ENCODE peak calls at places on chromosomes 13 and 19, in nine cellular contexts. C is cardiac muscle cell; N is NT2/D1; W is mesendoderm; O is uterus; H is CD4-positive, CD25-positive, alpha-beta regulatory T cell; F is lower lobe of right lung; T is effector memory CD4-positive, alpha-beta T cell; Q is MM.1S. K is an unnamed sample. For H3K4me1, the result is how much of the 10 kb centered on the place peaks cover.

GRCh38 chr13:75550159-75550567 is 572 bp downstream of the UCHL3 start:
- DNase-seq in H (peak), F (no peak), W (peak), T (no peak), O (peak), Q (peak), N (no peak), C (peak), K (no peak)

GRCh38 chr19:11260996-11261395 is 1.3 kb downstream of the DOCK6 start:
- DNase-seq in N (no peak), T (no peak), O (no peak), H (no peak), C (no peak), Q (no peak), W (no peak), F (no peak), K (no peak)

GRCh38 chr19:3682741-3683404 is 17.4 kb downstream of the PIP5K1C start:
- DNase-seq in F (peak), N (no peak), T (no peak), O (peak), W (peak), H (no peak), C (peak), Q (no peak), K (no peak)

GRCh38 chr13:106561551-106562170 is 6.3 kb downstream of the ARGLU1 start:
- DNase-seq in W (peak), F (no peak), Q (no peak), N (no peak), T (peak), C (peak), H (peak), O (no peak), K (no peak)

GRCh38 chr19:38389101-38389925 is 816 bp downstream of the SPRED3 start:
- DNase-seq in O (no peak), H (no peak), N (no peak), W (peak), T (no peak), F (no peak), C (peak), Q (no peak), K (no peak)

GRCh38 chr19:30662211-30662861 is 290.2 kb downstream of the ZNF536 start:
- DNase-seq in F (no peak), Q (no peak), O (no peak), N (no peak), T (no peak), W (no peak), C (no peak), H (no peak), K (no peak)

GRCh38 chr19:3095375-3096191 is 1.4 kb downstream of the GNA11 start:
- DNase-seq in T (peak), C (no peak), O (no peak), F (no peak), W (peak), N (peak), H (peak), Q (no peak), K (no peak)

GRCh38 chr13:41562083-41562482 is 104.7 kb downstream of the RGCC start:
- DNase-seq in C (peak), Q (no peak), O (peak), T (no peak), F (no peak), H (no peak), N (no peak), W (no peak), K (peak)

GRCh38 chr13:102675115-102675514 is 19.7 kb downstream of the METTL21C start:
- DNase-seq in T (no peak), W (no peak), H (no peak), C (no peak), Q (no peak), O (no peak), N (no peak), F (no peak), K (no peak)

DNA sequence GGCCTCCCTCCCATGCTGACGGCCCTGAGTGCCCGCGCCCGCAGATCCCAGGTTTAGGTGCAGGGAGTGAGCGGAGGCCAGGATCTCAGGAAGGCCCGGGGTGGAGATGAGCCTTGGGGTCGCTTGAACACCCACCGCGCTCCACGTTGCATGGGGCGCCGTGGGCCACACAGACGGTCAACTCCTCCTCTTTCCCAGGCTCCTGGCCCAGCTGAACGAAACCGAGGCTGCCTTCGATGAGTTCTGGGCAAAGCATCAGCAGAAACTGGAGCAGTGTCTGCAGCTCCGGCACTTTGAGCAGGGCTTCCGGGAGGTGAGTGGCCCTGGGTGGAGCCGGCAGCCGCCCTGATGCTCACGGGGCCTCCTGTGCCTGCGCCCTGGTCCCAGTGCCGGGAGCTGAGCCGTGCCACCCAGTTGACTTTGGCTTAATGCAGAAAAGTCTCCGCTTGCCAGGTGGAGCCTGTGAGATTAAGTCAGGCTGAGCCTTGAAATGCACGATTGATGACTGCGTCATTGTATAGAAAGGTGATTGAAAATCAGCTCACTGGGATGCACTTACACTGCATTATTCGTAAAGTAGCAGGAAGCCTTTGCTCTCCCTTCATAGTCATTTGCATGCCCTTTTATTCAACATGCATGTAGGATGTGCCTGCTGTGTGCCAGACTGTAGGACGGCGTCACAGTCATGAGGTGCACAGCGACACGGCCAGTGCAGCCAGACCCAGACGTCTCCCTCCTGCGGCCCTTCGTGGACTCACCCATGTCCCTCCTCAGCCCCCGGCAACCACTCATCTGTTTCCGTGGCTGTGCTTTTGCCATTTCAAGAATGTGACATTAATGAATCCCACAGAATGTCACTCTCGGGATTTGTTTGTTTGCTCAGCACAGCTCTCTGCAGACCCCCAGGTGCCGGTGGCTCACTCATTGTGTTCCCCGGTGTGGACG is 35.5 kb upstream of the F7 start:
- DNase-seq in F (no peak), H (no peak), Q (no peak), N (no peak), T (no peak), O (no peak), W (no peak), C (no peak), K (no peak)
- H3K4me1 ChIP-seq in F (under half), H (under half), Q (under half), N (under half), T (under half), O (under half), W (under half), C (under half), K (under half)

DNA sequence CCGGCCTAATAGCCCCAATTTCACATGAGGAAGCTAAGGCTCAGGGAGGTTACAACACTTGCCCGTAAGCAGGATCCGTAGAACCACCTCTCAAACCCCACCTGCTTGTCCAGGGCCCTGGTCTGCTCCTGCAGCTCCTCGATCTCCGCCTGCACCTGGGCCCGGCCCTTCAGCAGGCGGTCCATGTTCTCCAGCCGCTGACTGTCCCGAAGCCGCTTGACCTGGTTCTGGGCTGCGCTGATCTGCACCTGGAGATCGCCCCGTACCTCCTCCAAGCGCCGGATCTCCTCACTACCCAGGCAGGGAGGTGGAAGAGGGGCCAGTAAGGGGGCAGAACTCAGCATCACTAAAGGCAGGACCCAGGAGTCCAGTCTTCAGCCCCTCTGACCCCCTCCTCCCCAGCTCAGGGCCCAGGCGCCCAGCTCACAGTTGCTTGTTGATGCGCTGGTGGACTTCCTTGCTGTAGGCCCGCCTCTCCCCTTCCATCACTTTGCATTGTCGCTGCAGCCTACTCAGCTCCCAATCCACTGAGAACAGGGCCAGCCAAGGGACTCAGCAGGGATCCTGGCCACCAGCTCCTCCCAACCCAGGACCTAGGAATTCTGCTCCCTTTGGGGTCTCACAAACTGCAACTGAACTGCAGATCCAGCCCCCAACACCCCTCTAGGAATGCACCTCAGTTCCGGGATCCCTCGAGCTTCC is 6.9 kb upstream of the EMP3 start:
- DNase-seq in H (no peak), O (no peak), T (no peak), C (no peak), Q (no peak), W (peak), N (no peak), F (no peak), K (no peak)
- H3K4me1 ChIP-seq in H (under half), O (under half), T (under half), C (under half), Q (under half), W (under half), N (under half), F (under half), K (under half)

GRCh38 chr19:56114051-56114694 is 6.9 kb downstream of the ZNF787 start:
- DNase-seq in C (no peak), W (no peak), T (no peak), H (no peak), O (no peak), Q (no peak), F (peak), N (no peak), K (no peak)

GRCh38 chr19:56110515-56111448 is 10.3 kb downstream of the ZNF787 start:
- DNase-seq in H (no peak), C (peak), Q (no peak), N (no peak), O (no peak), W (no peak), F (peak), T (no peak), K (no peak)

GRCh38 chr19:56113071-56113632 is 7.9 kb downstream of the ZNF787 start:
- DNase-seq in H (no peak), Q (no peak), F (peak), W (no peak), T (no peak), O (no peak), N (no peak), C (no peak), K (no peak)

GRCh38 chr19:56112313-56112709 is 8.8 kb downstream of the ZNF787 start:
- DNase-seq in N (no peak), O (no peak), C (no peak), F (peak), H (no peak), W (no peak), T (no peak), Q (no peak), K (no peak)

DNA sequence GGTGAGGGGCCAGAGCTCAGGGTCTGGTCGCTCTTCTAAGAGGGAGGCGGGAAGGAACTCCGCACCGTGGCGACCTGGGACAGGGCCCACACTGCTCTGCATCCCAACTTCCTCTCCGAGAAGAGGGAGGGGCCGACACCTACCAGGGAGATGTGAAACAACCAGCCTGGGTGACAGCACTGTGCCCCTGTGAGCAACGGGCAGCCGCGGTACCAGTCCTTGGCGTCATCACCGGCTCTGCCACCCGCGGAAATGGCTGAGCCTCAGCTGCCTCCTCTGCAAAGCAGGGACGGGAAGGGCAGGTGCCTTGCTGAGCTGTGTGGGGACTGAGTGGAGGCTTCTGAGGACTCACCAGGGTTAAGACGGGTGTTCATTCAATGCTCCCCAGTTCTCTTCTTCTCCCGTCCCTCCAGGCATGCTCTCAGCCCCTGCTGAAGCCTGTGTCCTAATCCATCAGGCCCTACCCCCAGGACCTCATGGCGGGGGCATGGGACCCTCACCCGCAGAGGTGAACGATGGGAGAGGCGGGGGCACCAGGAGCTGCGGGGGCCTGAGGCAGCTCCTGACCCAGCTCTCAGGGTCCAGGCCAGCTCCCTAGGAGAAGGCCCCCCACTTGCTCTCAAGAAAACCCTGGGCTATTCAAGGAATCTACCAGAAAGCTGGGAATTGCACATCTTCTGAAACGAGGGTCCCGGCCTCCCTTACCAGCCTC is 9.3 kb downstream of the ZNF787 start:
- DNase-seq in Q (no peak), N (no peak), O (no peak), T (no peak), C (no peak), F (peak), H (peak), W (no peak), K (no peak)
- H3K4me1 ChIP-seq in Q (under half), N (under half), O (under half), T (under half), C (half or more), F (half or more), H (under half), W (under half), K (half or more)

GRCh38 chr13:48574036-48574796 is 41.3 kb upstream of the RCBTB2 start:
- DNase-seq in H (no peak), N (no peak), W (no peak), T (no peak), O (no peak), F (no peak), C (no peak), Q (no peak), K (no peak)

GRCh38 chr13:48567521-48568331 is 34.8 kb upstream of the RCBTB2 start:
- DNase-seq in C (peak), H (no peak), O (no peak), F (no peak), T (no peak), Q (no peak), N (no peak), W (no peak), K (no peak)

GRCh38 chr13:48570225-48570828 is 37.4 kb upstream of the RCBTB2 start:
- DNase-seq in F (peak), H (no peak), T (no peak), W (no peak), Q (no peak), O (no peak), N (no peak), C (no peak), K (no peak)

GRCh38 chr13:48573213-48573612 is 40.3 kb upstream of the RCBTB2 start:
- DNase-seq in N (no peak), O (no peak), F (no peak), T (no peak), C (no peak), W (no peak), H (no peak), Q (no peak), K (no peak)

GRCh38 chr13:48571121-48571901 is 38.4 kb upstream of the RCBTB2 start:
- DNase-seq in F (no peak), O (no peak), W (no peak), T (no peak), C (peak), Q (no peak), N (no peak), H (no peak), K (peak)
- H3K4me1 ChIP-seq in F (half or more), O (under half), W (under half), T (under half), C (under half), Q (under half), N (under half), H (under half), K (under half)

GRCh38 chr13:77022341-77022740 is 4.6 kb downstream of the FBXL3 start:
- DNase-seq in O (no peak), W (no peak), T (no peak), Q (no peak), F (no peak), C (peak), N (no peak), H (no peak), K (no peak)

GRCh38 chr13:77014906-77015685 is 11.9 kb downstream of the FBXL3 start:
- DNase-seq in H (no peak), W (no peak), C (no peak), F (no peak), N (no peak), O (no peak), T (no peak), Q (no peak), K (no peak)

GRCh38 chr13:77016888-77017623 is 9.9 kb downstream of the FBXL3 start:
- DNase-seq in O (no peak), F (no peak), W (no peak), T (no peak), C (no peak), N (no peak), Q (no peak), H (no peak), K (no peak)

GRCh38 chr13:77016241-77016812 is 10.6 kb downstream of the FBXL3 start:
- DNase-seq in W (no peak), Q (no peak), O (no peak), F (no peak), T (no peak), H (no peak), N (no peak), C (peak), K (no peak)

DNA sequence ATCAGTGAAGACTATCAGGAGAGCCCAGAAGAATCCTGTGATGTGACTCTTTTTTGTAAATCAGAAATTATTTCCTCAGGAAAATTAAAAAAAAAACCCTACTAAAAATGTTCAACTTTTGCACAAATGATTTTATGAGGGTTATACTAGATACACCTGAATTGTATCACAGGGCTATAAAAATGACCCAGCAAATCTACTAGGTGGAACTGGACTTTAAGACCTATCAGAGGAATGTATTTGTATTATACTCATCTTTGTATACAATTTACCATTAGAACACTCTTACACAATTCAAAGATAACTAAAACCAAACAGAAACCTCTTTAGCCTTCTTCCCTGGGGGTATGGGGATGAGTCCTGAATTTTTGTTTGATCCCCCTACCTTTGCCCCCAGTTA is 7.2 kb downstream of the FBXL3 start:
- DNase-seq in F (no peak), H (no peak), O (no peak), W (no peak), N (no peak), Q (no peak), T (no peak), C (no peak), K (no peak)
- H3K4me1 ChIP-seq in F (half or more), H (half or more), O (under half), W (under half), N (under half), Q (under half), T (under half), C (under half), K (under half)

GRCh38 chr13:48401480-48401879 is 11.4 kb downstream of the LPAR6 start:
- DNase-seq in C (no peak), T (no peak), F (no peak), O (no peak), Q (peak), H (peak), N (no peak), W (no peak), K (no peak)
- H3K4me1 ChIP-seq in C (under half), T (under half), F (half or more), O (under half), Q (under half), H (half or more), N (under half), W (under half), K (under half)

K was measured in tibial nerve.